ENCODE peak calls at places on chromosomes 12 and 14, in four cellular contexts. One of them, this sample, is unnamed.
A peak's percentile ranks its signal among the peaks of the same experiment; 100 is the strongest.

GRCh38 chr12:93273834-93274705 is 103.7 kb upstream of the NUDT4 start:
- DNase-seq in AG08396: no peak
- DNase-seq in ELF-1: peak; percentile 80
- DNase-seq in stimulated activated CD8-positive, alpha-beta memory T cell treated with anti-CD3 and anti-CD28 coated beads, Interleukin-4, amount 100 ng/mL, for 24 hours: no peak
- DNase-seq in this sample: no peak

GRCh38 chr12:53596920-53597363 is 29.2 kb downstream of the ATF7 start:
- DNase-seq in AG08396: no peak
- DNase-seq in ELF-1: no peak
- DNase-seq in stimulated activated CD8-positive, alpha-beta memory T cell treated with anti-CD3 and anti-CD28 coated beads, Interleukin-4, amount 100 ng/mL, for 24 hours: no peak
- DNase-seq in this sample: no peak

GRCh38 chr14:92544051-92544730 is 30.6 kb downstream of the RIN3 start:
- DNase-seq in AG08396: no peak
- DNase-seq in ELF-1: peak; percentile 90
- DNase-seq in stimulated activated CD8-positive, alpha-beta memory T cell treated with anti-CD3 and anti-CD28 coated beads, Interleukin-4, amount 100 ng/mL, for 24 hours: no peak
- DNase-seq in this sample: no peak

GRCh38 chr12:118059645-118060275 is 1.2 kb downstream of the WSB2 start:
- DNase-seq in AG08396: no peak
- DNase-seq in ELF-1: peak; percentile 19
- DNase-seq in stimulated activated CD8-positive, alpha-beta memory T cell treated with anti-CD3 and anti-CD28 coated beads, Interleukin-4, amount 100 ng/mL, for 24 hours: no peak
- DNase-seq in this sample: peak; percentile 42

GRCh38 chr12:2292560-2292959 is 239.8 kb downstream of the CACNA1C start:
- DNase-seq in AG08396: no peak
- DNase-seq in ELF-1: no peak
- DNase-seq in stimulated activated CD8-positive, alpha-beta memory T cell treated with anti-CD3 and anti-CD28 coated beads, Interleukin-4, amount 100 ng/mL, for 24 hours: no peak
- DNase-seq in this sample: no peak

GRCh38 chr14:23366163-23366921 is 1.4 kb upstream of the EFS start:
- DNase-seq in AG08396: peak; percentile 77
- DNase-seq in ELF-1: peak; percentile 85
- DNase-seq in stimulated activated CD8-positive, alpha-beta memory T cell treated with anti-CD3 and anti-CD28 coated beads, Interleukin-4, amount 100 ng/mL, for 24 hours: no peak
- DNase-seq in this sample: peak; percentile 26

GRCh38 chr14:77085538-77085937 is 12.5 kb upstream of the CIPC start:
- DNase-seq in AG08396: no peak
- DNase-seq in ELF-1: peak; percentile 77
- DNase-seq in stimulated activated CD8-positive, alpha-beta memory T cell treated with anti-CD3 and anti-CD28 coated beads, Interleukin-4, amount 100 ng/mL, for 24 hours: no peak
- DNase-seq in this sample: no peak

GRCh38 chr14:96205994-96206392 is 1.4 kb downstream of the BDKRB2 start:
- DNase-seq in AG08396: peak; percentile 49
- DNase-seq in ELF-1: no peak
- DNase-seq in stimulated activated CD8-positive, alpha-beta memory T cell treated with anti-CD3 and anti-CD28 coated beads, Interleukin-4, amount 100 ng/mL, for 24 hours: no peak
- DNase-seq in this sample: no peak

GRCh38 chr12:105798249-105798835 is 340.4 kb downstream of the NUAK1 start:
- DNase-seq in AG08396: no peak
- DNase-seq in ELF-1: no peak
- DNase-seq in stimulated activated CD8-positive, alpha-beta memory T cell treated with anti-CD3 and anti-CD28 coated beads, Interleukin-4, amount 100 ng/mL, for 24 hours: no peak
- DNase-seq in this sample: no peak

GRCh38 chr12:4794503-4794902 is 74.3 kb downstream of the GALNT8 start:
- DNase-seq in AG08396: no peak
- DNase-seq in ELF-1: no peak
- DNase-seq in stimulated activated CD8-positive, alpha-beta memory T cell treated with anti-CD3 and anti-CD28 coated beads, Interleukin-4, amount 100 ng/mL, for 24 hours: no peak
- DNase-seq in this sample: no peak

GRCh38 chr12:30010071-30011052 is 226.6 kb upstream of the TMTC1 start:
- DNase-seq in AG08396: no peak
- DNase-seq in ELF-1: no peak
- DNase-seq in stimulated activated CD8-positive, alpha-beta memory T cell treated with anti-CD3 and anti-CD28 coated beads, Interleukin-4, amount 100 ng/mL, for 24 hours: no peak
- DNase-seq in this sample: no peak

GRCh38 chr14:96762650-96763049 is 34.5 kb upstream of the VRK1 start:
- DNase-seq in AG08396: peak; percentile 56
- DNase-seq in ELF-1: peak; percentile 48
- DNase-seq in stimulated activated CD8-positive, alpha-beta memory T cell treated with anti-CD3 and anti-CD28 coated beads, Interleukin-4, amount 100 ng/mL, for 24 hours: no peak
- DNase-seq in this sample: peak; percentile 45

GRCh38 chr12:10220398-10221077 is 7.9 kb downstream of the GABARAPL1 start:
- DNase-seq in AG08396: peak; percentile 55
- DNase-seq in ELF-1: no peak
- DNase-seq in stimulated activated CD8-positive, alpha-beta memory T cell treated with anti-CD3 and anti-CD28 coated beads, Interleukin-4, amount 100 ng/mL, for 24 hours: no peak
- DNase-seq in this sample: no peak

GRCh38 chr14:99188721-99189120 is 83.3 kb downstream of the BCL11B start:
- DNase-seq in AG08396: no peak
- DNase-seq in ELF-1: peak; percentile 27
- DNase-seq in stimulated activated CD8-positive, alpha-beta memory T cell treated with anti-CD3 and anti-CD28 coated beads, Interleukin-4, amount 100 ng/mL, for 24 hours: no peak
- DNase-seq in this sample: peak; percentile 75

GRCh38 chr12:66409195-66409871 is 107.0 kb downstream of the HELB start:
- DNase-seq in AG08396: no peak
- DNase-seq in ELF-1: peak; percentile 72
- DNase-seq in stimulated activated CD8-positive, alpha-beta memory T cell treated with anti-CD3 and anti-CD28 coated beads, Interleukin-4, amount 100 ng/mL, for 24 hours: peak; percentile 1
- DNase-seq in this sample: peak; percentile 44

GRCh38 chr14:75084513-75084912 is 15.1 kb downstream of the ZC2HC1C start:
- DNase-seq in AG08396: no peak
- DNase-seq in ELF-1: no peak
- DNase-seq in stimulated activated CD8-positive, alpha-beta memory T cell treated with anti-CD3 and anti-CD28 coated beads, Interleukin-4, amount 100 ng/mL, for 24 hours: no peak
- DNase-seq in this sample: no peak

GRCh38 chr12:13358391-13358905 is 161.9 kb downstream of the EMP1 start:
- DNase-seq in AG08396: no peak
- DNase-seq in ELF-1: no peak
- DNase-seq in stimulated activated CD8-positive, alpha-beta memory T cell treated with anti-CD3 and anti-CD28 coated beads, Interleukin-4, amount 100 ng/mL, for 24 hours: no peak
- DNase-seq in this sample: no peak

This sample was measured in SK-N-MC.